ENCODE peak calls at places on chromosomes 5 and 9, in five cellular contexts. J, N, X, Y and E are unnamed samples.

GRCh38 chr5:150152636-150153462 is 2.8 kb downstream of the PDGFRB start:
- DNase-seq in Y (no peak), X (no peak), N (no peak), J (no peak), E (no peak)

GRCh38 chr5:147740864-147741263 is 41.7 kb downstream of the JAKMIP2 start:
- DNase-seq in Y (no peak), X (no peak), J (no peak), N (no peak), E (no peak)

GRCh38 chr5:158824167-158824882 is 275.4 kb downstream of the EBF1 start:
- DNase-seq in Y (no peak), X (no peak), N (no peak), J (no peak), E (no peak)

GRCh38 chr9:96460877-96461276 is 10.9 kb downstream of the HABP4 start:
- DNase-seq in X (no peak), N (no peak), Y (no peak), J (no peak), E (no peak)

GRCh38 chr5:163874431-163874830 is 369.0 kb downstream of the MAT2B start:
- DNase-seq in N (no peak), Y (no peak), J (no peak), X (no peak), E (no peak)

GRCh38 chr9:134837529-134837928 is 43.1 kb upstream of the FCN2 start:
- DNase-seq in X (no peak), J (no peak), N (no peak), Y (no peak), E (no peak)

GRCh38 chr5:172868924-172869565 is 35.0 kb downstream of the ERGIC1 start:
- DNase-seq in Y (peak; percentile 73), N (no peak), J (no peak), X (no peak), E (no peak)

GRCh38 chr9:86281577-86282076 is 711 bp downstream of the ISCA1 start:
- DNase-seq in Y (no peak), N (peak; percentile 67), X (no peak), J (peak; percentile 18), E (peak; percentile 53)

GRCh38 chr5:32420506-32420905 is 24.0 kb downstream of the ZFR start:
- DNase-seq in J (no peak), N (no peak), Y (no peak), X (no peak), E (no peak)

GRCh38 chr5:149324639-149325038 is 20.7 kb upstream of the GRPEL2 start:
- DNase-seq in N (no peak), X (no peak), Y (no peak), J (no peak), E (no peak)

GRCh38 chr5:112848116-112848811 is 12.8 kb upstream of the SRP19 start:
- DNase-seq in X (no peak), J (no peak), Y (peak; percentile 29), N (no peak), E (no peak)

GRCh38 chr9:108991479-108991878 is 21.8 kb downstream of the CTNNAL1 start:
- DNase-seq in N (no peak), X (no peak), Y (no peak), J (no peak), E (no peak)

GRCh38 chr5:169860585-169860984 is 119.7 kb downstream of the INSYN2B start:
- DNase-seq in X (no peak), Y (no peak), J (no peak), N (no peak), E (no peak)

GRCh38 chr9:2083552-2083951 is 68.4 kb downstream of the SMARCA2 start:
- DNase-seq in J (no peak), X (no peak), N (no peak), Y (no peak), E (no peak)

GRCh38 chr9:114769664-114770063 is 36.2 kb downstream of the TNFSF15 start:
- DNase-seq in N (no peak), X (no peak), J (no peak), Y (no peak), E (no peak)

GRCh38 chr5:109388407-109388806 is 21.4 kb downstream of the PJA2 start:
- DNase-seq in Y (no peak), J (no peak), N (no peak), X (no peak), E (no peak)

GRCh38 chr5:100043475-100043874 is 491.7 kb upstream of the FAM174A start:
- DNase-seq in J (no peak), X (no peak), Y (no peak), N (no peak), E (no peak)

GRCh38 chr5:179298181-179298993 is 46.9 kb downstream of the ADAMTS2 start:
- DNase-seq in X (no peak), J (no peak), Y (no peak), N (no peak), E (no peak)

GRCh38 chr5:1152156-1152555 is 40.3 kb upstream of the SLC12A7 start:
- DNase-seq in N (no peak), Y (no peak), J (no peak), X (peak; percentile 37), E (no peak)

GRCh38 chr5:28557114-28557513 is 1518.7 kb upstream of the CDH9 start:
- DNase-seq in N (no peak), X (no peak), Y (no peak), J (no peak), E (no peak)

GRCh38 chr9:135288941-135289534 is 190.5 kb upstream of the PPP1R26 start:
- DNase-seq in X (no peak), J (no peak), Y (no peak), N (no peak), E (no peak)

GRCh38 chr5:11277323-11277722 is 516.3 kb upstream of the DAP start:
- DNase-seq in N (no peak), J (no peak), X (no peak), Y (no peak), E (no peak)

GRCh38 chr5:135743684-135744083 is 90.8 kb upstream of the SLC25A48 start:
- DNase-seq in J (no peak), Y (no peak), X (no peak), N (no peak), E (no peak)

GRCh38 chr5:116444373-116445058 is 130.1 kb downstream of the SEMA6A start:
- DNase-seq in J (no peak), Y (no peak), X (no peak), N (no peak), E (no peak)

GRCh38 chr5:72314571-72315172 is 5.4 kb downstream of the MRPS27 start:
- DNase-seq in N (no peak), Y (no peak), X (no peak), J (no peak), E (no peak)

GRCh38 chr9:15513335-15513734 is 2.6 kb upstream of the PSIP1 start:
- DNase-seq in N (no peak), Y (no peak), J (no peak), X (no peak), E (no peak)

GRCh38 chr9:134011401-134011800 is 13.9 kb upstream of the BRD3OS start:
- DNase-seq in X (no peak), J (no peak), Y (no peak), N (no peak), E (no peak)

GRCh38 chr5:157972579-157972978 is 113.6 kb upstream of the CLINT1 start:
- DNase-seq in Y (no peak), X (no peak), J (no peak), N (no peak), E (no peak)

GRCh38 chr5:2686296-2686695 is 65.2 kb downstream of the IRX2 start:
- DNase-seq in X (no peak), Y (no peak), N (no peak), J (no peak), E (no peak)

GRCh38 chr5:64000096-64000495 is 37.9 kb upstream of the HTR1A start:
- DNase-seq in J (no peak), X (no peak), N (no peak), Y (no peak), E (no peak)

DNA sequence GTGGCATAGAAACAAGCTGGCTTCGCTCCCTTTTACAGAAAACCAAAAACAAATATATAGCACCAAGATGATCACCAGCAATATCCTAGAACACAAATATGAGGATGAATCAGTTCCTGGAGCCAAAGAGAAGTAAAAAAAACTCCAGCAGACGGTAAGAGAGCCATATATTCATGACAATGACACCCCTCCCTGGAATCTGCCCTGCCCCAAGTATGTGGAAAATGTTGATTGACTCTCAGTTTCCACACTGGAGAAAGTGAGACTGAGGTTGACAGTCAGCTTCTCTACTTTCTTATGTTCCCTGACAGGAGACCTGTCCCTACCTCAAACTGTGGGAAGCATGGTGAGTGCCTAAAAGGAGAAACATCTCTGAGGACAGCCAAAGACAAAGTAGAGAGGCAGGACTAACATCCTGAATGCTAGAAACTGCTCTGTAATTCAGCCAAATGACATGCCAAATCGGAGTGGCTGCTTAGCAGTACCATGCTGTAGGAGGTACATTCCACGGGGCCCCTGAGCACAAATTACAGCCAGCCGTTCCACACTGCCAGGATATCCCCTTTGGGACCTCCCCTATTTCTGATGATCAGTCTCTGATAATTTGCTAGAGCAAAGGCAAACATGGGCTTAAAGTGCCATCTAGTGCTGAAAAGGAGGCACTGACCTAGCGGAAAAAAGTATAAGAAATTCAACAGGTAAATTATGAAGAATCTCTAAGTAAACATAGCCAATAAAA is 424.0 kb upstream of the RGMB start:
- DNase-seq in N (no peak), Y (peak; percentile 1), J (no peak), X (no peak), E (no peak)
- TF ChIP-seq CTCF in N (peak; percentile 59), Y (peak; percentile 24), J (no peak), X (no peak), E (peak; percentile 12)

GRCh38 chr9:102631559-102631958 is 363.6 kb upstream of the CYLC2 start:
- DNase-seq in N (no peak), J (no peak), X (no peak), Y (no peak), E (no peak)
- TF ChIP-seq CTCF in N (peak; percentile 51), J (no peak), X (no peak), Y (peak; percentile 42), E (peak; percentile 25)

DNA sequence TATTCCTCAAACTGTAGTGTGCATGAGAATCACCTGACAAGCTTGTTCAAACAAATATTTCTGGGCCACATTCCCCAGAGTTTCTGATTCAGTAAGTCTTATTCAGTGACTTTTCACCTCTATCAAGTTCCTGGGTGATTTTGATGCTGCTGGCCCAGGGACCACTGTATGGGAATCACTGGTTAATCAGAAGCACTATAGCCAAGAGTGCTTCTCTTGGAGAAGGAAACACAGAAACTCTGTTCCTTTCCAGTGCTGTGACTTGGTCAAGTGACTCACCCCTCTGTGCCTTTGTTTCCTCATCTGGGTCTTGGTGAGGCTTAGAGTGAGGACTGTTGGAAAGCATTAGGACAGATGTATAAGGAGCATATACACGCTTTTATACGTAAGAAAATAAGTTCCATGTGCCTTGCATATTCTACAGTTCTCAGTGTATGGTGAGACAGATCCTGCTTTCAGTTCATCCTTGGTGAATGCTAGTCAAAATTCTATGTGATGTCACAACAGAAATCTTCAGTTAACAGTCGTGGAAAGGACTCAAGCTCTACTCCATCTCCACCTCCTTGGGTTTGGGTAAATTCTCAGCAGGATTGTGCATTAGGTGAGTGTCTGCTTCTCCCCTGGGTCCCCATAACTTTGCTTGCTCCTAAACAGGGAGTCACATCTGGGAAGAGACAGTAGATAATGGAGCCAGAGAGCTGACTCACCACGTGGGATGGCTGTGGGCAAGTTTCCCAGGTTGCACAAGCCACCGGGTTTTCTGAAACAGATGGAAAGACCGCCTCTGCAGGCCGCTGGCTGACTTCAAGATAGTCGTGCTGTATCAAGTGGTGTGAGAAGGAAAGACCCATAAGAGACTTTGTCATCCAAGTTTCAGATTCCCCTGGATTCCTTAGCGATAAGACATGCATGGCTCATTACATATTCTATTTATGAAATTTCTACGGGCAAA is 117.0 kb downstream of the NXNL2 start:
- DNase-seq in N (no peak), J (no peak), X (no peak), Y (peak; percentile 62), E (no peak)
- TF ChIP-seq CTCF in N (no peak), J (no peak), X (no peak), Y (no peak), E (no peak)

GRCh38 chr9:117160254-117160653 is 254.6 kb downstream of the ASTN2 start:
- DNase-seq in J (no peak), Y (no peak), X (no peak), N (no peak), E (no peak)
- TF ChIP-seq CTCF in J (no peak), Y (peak; percentile 39), X (no peak), N (peak; percentile 26), E (peak; percentile 17)